ENCODE peak calls at places on chromosomes 4 and X, in ten cellular contexts. Z, K, G, D, U, N, B, V, R and T are unnamed samples.

GRCh38 chr4:173371292-173372192 is 788 bp downstream of the SAP30 start:
- DNase-seq in K (peak), N (peak), Z (no peak), D (peak), G (peak), B (peak), R (peak), V (peak), U (peak), T (peak)

GRCh38 chrX:53287493-53288138 is 6.2 kb upstream of the IQSEC2 start:
- DNase-seq in D (peak), U (no peak), R (no peak), Z (no peak), B (peak), V (peak), G (peak), K (no peak), N (peak), T (peak)

GRCh38 chr4:57077550-57078311 is 32.5 kb downstream of the IGFBP7 start:
- DNase-seq in N (peak), B (no peak), D (no peak), K (no peak), U (no peak), V (no peak), G (no peak), Z (no peak), R (no peak), T (no peak)

GRCh38 chrX:31314921-31315320 is 243.1 kb upstream of the FTHL17 start:
- DNase-seq in Z (no peak), K (no peak), D (no peak), U (no peak), N (no peak), R (no peak), B (no peak), V (no peak), G (no peak), T (no peak)

GRCh38 chrX:102067966-102068723 is 57.3 kb upstream of the TCEAL2 start:
- DNase-seq in D (no peak), N (peak), U (peak), G (no peak), R (no peak), Z (no peak), K (peak), B (peak), V (no peak), T (no peak)

GRCh38 chr4:184309241-184310170 is 91.8 kb upstream of the ENPP6 start:
- DNase-seq in U (no peak), D (no peak), B (no peak), V (no peak), Z (no peak), R (no peak), N (no peak), K (no peak), G (no peak), T (no peak)

GRCh38 chr4:6142935-6143602 is 57.3 kb downstream of the JAKMIP1 start:
- DNase-seq in D (no peak), U (no peak), K (no peak), G (no peak), B (no peak), Z (no peak), V (no peak), R (no peak), N (no peak), T (no peak)

GRCh38 chrX:39614680-39614998 is 483.1 kb downstream of the BCOR start:
- DNase-seq in B (no peak), R (peak), Z (no peak), G (no peak), K (no peak), V (no peak), U (no peak), D (no peak), N (no peak), T (no peak)

GRCh38 chr4:70936200-70936787 is 34.1 kb downstream of the MOB1B start:
- DNase-seq in N (no peak), B (no peak), V (no peak), U (no peak), R (no peak), G (no peak), D (no peak), K (no peak), Z (no peak), T (no peak)

GRCh38 chr4:76872556-76872955 is 25.4 kb downstream of the SOWAHB start:
- DNase-seq in B (no peak), G (no peak), K (no peak), U (no peak), R (no peak), V (no peak), D (no peak), N (no peak), Z (no peak), T (no peak)

GRCh38 chrX:153226344-153227190 is 47.5 kb downstream of the MAGEA1 start:
- DNase-seq in N (peak), K (peak), V (peak), D (no peak), B (peak), U (peak), R (no peak), Z (no peak), G (peak), T (no peak)

GRCh38 chr4:163380703-163381102 is 37.0 kb downstream of the NPY5R start:
- DNase-seq in K (no peak), R (no peak), G (no peak), V (no peak), B (no peak), U (no peak), D (no peak), N (peak), Z (no peak), T (no peak)

GRCh38 chr4:169922632-169923276 is 103.4 kb downstream of the MFAP3L start:
- DNase-seq in V (no peak), K (no peak), R (no peak), B (no peak), Z (no peak), G (no peak), D (no peak), N (no peak), U (no peak), T (no peak)

GRCh38 chr4:132530846-132531245 is 618.2 kb upstream of the PCDH10 start:
- DNase-seq in N (no peak), V (no peak), K (no peak), U (no peak), D (no peak), Z (no peak), G (no peak), B (no peak), R (no peak), T (no peak)

GRCh38 chrX:13164611-13165010 is 120.2 kb upstream of the FAM9C start:
- DNase-seq in G (no peak), D (no peak), K (no peak), R (no peak), Z (no peak), U (no peak), N (no peak), B (no peak), V (no peak), T (no peak)

GRCh38 chrX:40132751-40133150 is 35.0 kb upstream of the BCOR start:
- DNase-seq in V (peak), K (no peak), N (peak), U (no peak), G (peak), D (peak), B (no peak), Z (no peak), R (no peak), T (no peak)

GRCh38 chr4:111641813-111642579 is 503.3 kb upstream of the FAM241A start:
- DNase-seq in R (peak), D (peak), Z (no peak), U (peak), G (peak), K (peak), V (peak), B (peak), N (peak), T (no peak)

GRCh38 chrX:35380808-35381700 is 417.1 kb upstream of the MAGEB16 start:
- DNase-seq in R (peak), G (no peak), V (no peak), N (no peak), U (no peak), D (no peak), K (no peak), B (peak), Z (no peak), T (no peak)

GRCh38 chr4:3111461-3111860 is 37.0 kb downstream of the HTT start:
- DNase-seq in D (no peak), B (no peak), V (no peak), Z (no peak), R (no peak), K (peak), U (no peak), G (no peak), N (no peak), T (no peak)

GRCh38 chrX:140507982-140508305 is 3.1 kb upstream of the SOX3 start:
- DNase-seq in D (no peak), U (peak), V (peak), G (no peak), N (no peak), K (peak), R (no peak), Z (no peak), B (peak), T (no peak)

GRCh38 chr4:47482326-47482725 is 2.7 kb upstream of the ATP10D start:
- DNase-seq in K (no peak), G (no peak), Z (no peak), N (no peak), V (no peak), R (no peak), B (no peak), U (no peak), D (no peak), T (no peak)

GRCh38 chr4:84826681-84827080 is 139.8 kb downstream of the WDFY3 start:
- DNase-seq in G (no peak), U (no peak), D (no peak), Z (no peak), R (no peak), K (no peak), B (no peak), V (no peak), N (no peak), T (no peak)

GRCh38 chr4:170122252-170122651 is 32.5 kb upstream of the AADAT start:
- DNase-seq in K (no peak), U (no peak), N (peak), R (no peak), D (no peak), Z (no peak), G (no peak), V (no peak), B (no peak), T (no peak)

GRCh38 chrX:154751121-154751668 is 318 bp upstream of the GAB3 start:
- DNase-seq in U (no peak), Z (no peak), B (peak), K (no peak), N (no peak), V (peak), D (peak), G (no peak), R (peak), T (peak)

GRCh38 chrX:96436105-96436504 is 248.5 kb upstream of the DIAPH2 start:
- DNase-seq in D (no peak), R (no peak), Z (no peak), U (no peak), B (no peak), K (no peak), N (no peak), G (no peak), V (no peak), T (no peak)

GRCh38 chrX:53288173-53288572 is 6.8 kb upstream of the IQSEC2 start:
- DNase-seq in N (no peak), G (peak), R (no peak), K (no peak), V (peak), U (peak), D (peak), Z (no peak), B (peak), T (no peak)

GRCh38 chrX:50814701-50815476 is 895 bp upstream of the SHROOM4 start:
- DNase-seq in R (no peak), N (no peak), B (no peak), K (no peak), U (no peak), V (no peak), D (peak), Z (no peak), G (no peak), T (no peak)

GRCh38 chr4:94798808-94799207 is 41.1 kb downstream of the BMPR1B start:
- DNase-seq in K (no peak), B (no peak), Z (no peak), U (no peak), D (no peak), V (no peak), R (no peak), N (no peak), G (no peak), T (no peak)
- TF ChIP-seq CTCF in K (no peak), B (no peak), Z (no peak), U (no peak), D (no peak), V (no peak), R (no peak), N (no peak), G (no peak), T (no peak)

GRCh38 chr4:113637823-113638691 is 123.5 kb downstream of the CAMK2D start:
- DNase-seq in R (no peak), G (no peak), K (no peak), D (no peak), N (no peak), Z (no peak), B (no peak), V (no peak), U (no peak), T (no peak)
- TF ChIP-seq CTCF in R (no peak), G (no peak), K (no peak), D (no peak), N (no peak), Z (no peak), B (no peak), V (no peak), U (no peak), T (no peak)

DNA sequence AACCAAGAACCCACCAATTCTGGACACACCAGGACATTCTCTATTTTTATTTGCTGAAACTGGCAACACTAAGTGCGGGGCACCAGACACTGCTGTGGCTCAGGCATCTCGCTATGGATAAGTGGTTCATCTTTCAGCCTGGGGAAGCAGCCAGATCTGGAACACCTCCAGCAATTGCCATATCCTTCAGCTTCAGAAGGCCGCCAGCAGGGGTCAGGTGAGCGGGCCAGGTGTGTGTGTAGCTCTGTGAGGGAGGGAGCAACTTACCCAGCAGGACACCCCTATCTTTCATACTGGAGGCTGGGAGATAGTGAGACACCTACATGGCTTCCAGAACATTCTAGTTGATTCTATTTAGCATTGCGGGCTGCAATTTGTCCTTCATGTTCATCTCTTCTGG is 57.0 kb upstream of the GBA3 start:
- DNase-seq in K (no peak), D (no peak), V (no peak), R (no peak), G (no peak), Z (no peak), N (no peak), U (no peak), B (no peak), T (no peak)
- TF ChIP-seq CTCF in K (no peak), D (no peak), V (no peak), R (no peak), G (no peak), Z (no peak), N (no peak), U (no peak), B (no peak), T (no peak)

DNA sequence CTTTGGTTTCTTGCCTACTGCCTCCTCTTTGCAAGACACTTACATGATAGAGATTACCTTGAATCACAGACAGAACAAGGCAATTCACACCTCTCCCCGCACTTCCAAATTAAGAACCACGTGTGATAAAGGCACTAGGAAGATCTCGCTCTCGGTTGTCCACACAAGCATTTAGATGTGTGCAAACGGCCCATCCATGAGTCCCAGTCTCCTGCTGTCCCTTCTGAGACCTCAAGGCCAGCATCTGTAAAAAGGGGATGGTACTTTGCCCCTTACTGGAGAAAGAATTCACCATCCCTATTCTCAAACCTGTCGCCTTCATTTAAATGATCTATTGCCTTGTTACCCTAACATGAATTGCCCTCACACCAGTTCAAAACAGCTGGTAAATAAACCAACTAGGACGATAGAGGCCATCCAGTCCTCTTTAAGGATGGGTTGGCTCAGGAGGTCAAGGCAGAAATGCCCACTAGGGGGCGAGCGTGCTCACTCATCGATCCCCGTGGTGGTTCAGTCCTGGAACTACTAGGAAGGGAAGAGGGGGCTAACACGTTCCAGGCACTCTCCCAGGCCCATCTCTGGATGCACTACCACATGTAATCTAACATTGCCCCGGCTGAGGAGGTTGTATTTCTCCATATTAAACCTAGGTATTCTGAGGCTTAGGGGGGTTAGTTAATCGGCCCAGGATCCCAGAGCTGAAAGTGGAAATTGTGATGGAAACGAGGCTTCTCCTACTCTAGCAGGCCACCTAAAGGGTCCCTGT is 95.8 kb downstream of the DHX15 start:
- DNase-seq in V (peak), D (peak), U (peak), Z (no peak), K (peak), R (peak), G (peak), N (peak), B (peak), T (peak)
- TF ChIP-seq CTCF in V (peak), D (peak), U (peak), Z (peak), K (peak), R (peak), G (peak), N (peak), B (peak), T (peak)

DNA sequence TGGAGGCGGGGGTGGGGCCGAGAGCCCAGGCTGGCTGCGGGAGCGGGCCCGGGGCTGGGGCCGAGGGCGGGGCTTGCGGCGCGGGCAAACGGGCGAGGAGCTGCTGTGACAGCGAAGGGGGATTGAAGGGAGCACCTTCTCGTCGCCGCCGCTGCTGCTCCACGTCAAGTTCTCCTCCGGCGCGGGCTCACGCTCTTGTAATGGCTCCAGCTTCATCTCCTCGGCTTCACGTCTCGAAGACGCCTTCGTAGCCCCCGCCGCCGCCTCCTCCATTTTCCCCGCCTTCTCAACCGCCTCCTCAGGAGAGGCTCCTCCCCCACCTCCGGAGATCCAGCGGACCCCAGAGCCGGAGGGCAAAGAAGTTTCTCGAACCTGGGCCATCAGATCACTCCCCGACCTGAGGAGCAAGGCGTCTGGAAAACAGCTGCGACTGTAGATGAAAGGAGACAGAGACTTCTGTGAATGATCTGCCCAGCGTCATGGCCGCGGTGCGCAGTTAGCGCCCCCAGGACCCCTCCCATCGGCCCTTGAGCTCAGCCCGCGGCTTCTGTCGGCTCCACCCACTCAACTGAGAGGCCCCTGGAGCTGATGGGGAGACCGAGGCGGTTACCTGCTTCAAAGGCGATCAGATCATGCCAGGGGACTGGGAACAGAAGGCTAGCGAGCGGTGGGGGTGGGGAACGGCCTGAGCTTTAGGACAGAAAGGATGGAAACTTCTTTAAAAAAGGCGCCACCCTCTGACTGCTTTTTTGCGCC is 911 bp downstream of the USP51 start:
- DNase-seq in B (peak), Z (peak), N (peak), V (peak), D (peak), R (peak), U (peak), K (peak), G (peak), T (peak)
- TF ChIP-seq CTCF in B (no peak), Z (no peak), N (no peak), V (no peak), D (no peak), R (peak), U (no peak), K (no peak), G (no peak), T (no peak)

GRCh38 chrX:134933248-134933647 is 57.5 kb upstream of the SMIM10 start:
- DNase-seq in U (no peak), Z (no peak), N (no peak), V (no peak), R (no peak), D (no peak), K (no peak), G (no peak), B (no peak), T (no peak)

GRCh38 chrX:134932528-134933217 is 58.1 kb upstream of the SMIM10 start:
- DNase-seq in V (no peak), B (no peak), N (no peak), R (no peak), K (no peak), G (no peak), D (no peak), U (no peak), Z (no peak), T (no peak)

GRCh38 chrX:134929813-134930212 is 61.0 kb upstream of the SMIM10 start:
- DNase-seq in R (no peak), N (no peak), V (no peak), U (no peak), G (no peak), D (no peak), B (no peak), K (no peak), Z (no peak), T (no peak)

GRCh38 chrX:134930501-134930900 is 60.3 kb upstream of the SMIM10 start:
- DNase-seq in N (no peak), D (no peak), V (no peak), K (no peak), R (no peak), Z (no peak), G (no peak), B (no peak), U (no peak), T (no peak)

DNA sequence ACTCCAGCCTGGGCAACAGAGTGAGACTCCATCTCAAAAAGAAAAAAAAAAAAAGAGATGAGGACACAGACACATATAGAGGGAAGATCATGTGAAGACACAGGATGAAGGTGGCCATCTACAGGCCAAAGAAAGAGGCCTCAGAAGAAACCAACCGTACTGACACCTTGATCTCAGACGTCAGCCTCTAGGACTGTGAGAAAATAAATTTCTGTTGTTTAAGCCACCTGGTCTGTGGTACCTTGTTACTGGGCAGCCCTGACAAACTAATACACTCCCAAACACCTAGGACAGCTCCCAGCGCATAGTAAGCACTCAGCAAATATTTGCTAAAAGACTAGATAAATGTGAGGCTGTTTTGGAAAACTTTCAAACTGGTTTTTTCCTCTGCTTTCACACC is 59.2 kb upstream of the SMIM10 start:
- DNase-seq in D (no peak), U (no peak), K (no peak), V (no peak), N (no peak), G (no peak), B (no peak), Z (no peak), R (no peak), T (no peak)
- TF ChIP-seq CTCF in D (no peak), U (no peak), K (no peak), V (no peak), N (no peak), G (no peak), B (no peak), Z (no peak), R (no peak), T (no peak)

DNA sequence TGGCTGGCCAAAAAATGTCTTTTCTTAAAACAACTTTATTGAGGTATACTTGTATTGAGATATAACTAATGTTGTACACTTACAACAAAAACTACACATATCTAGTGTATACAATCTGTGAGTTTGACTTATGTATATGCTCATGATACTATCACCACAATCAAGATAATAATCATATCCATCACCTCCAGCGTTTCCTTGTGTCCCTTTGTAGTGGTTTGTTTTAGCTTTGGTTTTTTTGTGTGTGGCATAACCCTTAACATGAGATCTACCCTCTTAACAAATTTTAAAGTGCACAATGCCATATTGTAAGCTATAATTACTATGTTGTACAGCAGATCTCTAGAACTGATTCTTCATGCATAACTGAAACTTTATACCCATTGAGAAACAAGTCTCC is 13.4 kb upstream of the PCSK1N start:
- DNase-seq in V (no peak), N (no peak), U (no peak), K (no peak), R (no peak), B (no peak), D (no peak), G (no peak), Z (no peak), T (no peak)
- TF ChIP-seq CTCF in V (no peak), N (no peak), U (no peak), K (no peak), R (no peak), B (no peak), D (no peak), G (no peak), Z (no peak), T (no peak)